ENCODE peak calls at places on chromosomes 13 and 19, in nine cellular contexts. One of them, this sample, is unnamed.

GRCh38 chr13:66657165-66657895 is 572.8 kb downstream of the PCDH9 start:
- DNase-seq in lower leg skin: peak
- DNase-seq in tibial nerve: no peak
- DNase-seq in ascending aorta: no peak
- DNase-seq in nephron progenitor cell: no peak
- DNase-seq in cardiac fibroblast: peak
- DNase-seq in A549: peak
- DNase-seq in PC-3: peak
- DNase-seq in brain microvascular endothelial cell: peak
- DNase-seq in this sample: no peak

GRCh38 chr13:68027311-68027710 is 797.2 kb upstream of the PCDH9 start:
- DNase-seq in lower leg skin: no peak
- DNase-seq in tibial nerve: no peak
- DNase-seq in ascending aorta: no peak
- DNase-seq in nephron progenitor cell: no peak
- DNase-seq in cardiac fibroblast: no peak
- DNase-seq in A549: no peak
- DNase-seq in PC-3: no peak
- DNase-seq in brain microvascular endothelial cell: no peak
- DNase-seq in this sample: no peak

GRCh38 chr19:48186541-48186991 is 16.1 kb downstream of the ZSWIM9 start:
- DNase-seq in lower leg skin: no peak
- DNase-seq in tibial nerve: no peak
- DNase-seq in ascending aorta: peak
- DNase-seq in nephron progenitor cell: no peak
- DNase-seq in cardiac fibroblast: no peak
- DNase-seq in A549: no peak
- DNase-seq in PC-3: no peak
- DNase-seq in brain microvascular endothelial cell: no peak
- DNase-seq in this sample: no peak

GRCh38 chr13:80030491-80030890 is 310.4 kb downstream of the SPRY2 start:
- DNase-seq in lower leg skin: no peak
- DNase-seq in tibial nerve: no peak
- DNase-seq in ascending aorta: no peak
- DNase-seq in nephron progenitor cell: no peak
- DNase-seq in cardiac fibroblast: peak
- DNase-seq in A549: no peak
- DNase-seq in PC-3: peak
- DNase-seq in brain microvascular endothelial cell: no peak
- DNase-seq in this sample: no peak

GRCh38 chr19:807627-808175 is 10.4 kb downstream of the PTBP1 start:
- DNase-seq in lower leg skin: no peak
- DNase-seq in tibial nerve: no peak
- DNase-seq in ascending aorta: no peak
- DNase-seq in nephron progenitor cell: no peak
- DNase-seq in cardiac fibroblast: no peak
- DNase-seq in A549: no peak
- DNase-seq in PC-3: no peak
- DNase-seq in brain microvascular endothelial cell: no peak
- DNase-seq in this sample: no peak

GRCh38 chr13:50257646-50258045 is 242.4 kb downstream of the KCNRG start:
- DNase-seq in lower leg skin: no peak
- DNase-seq in tibial nerve: no peak
- DNase-seq in ascending aorta: no peak
- DNase-seq in nephron progenitor cell: no peak
- DNase-seq in cardiac fibroblast: no peak
- DNase-seq in A549: no peak
- DNase-seq in PC-3: no peak
- DNase-seq in brain microvascular endothelial cell: no peak
- DNase-seq in this sample: no peak

GRCh38 chr13:102128216-102128800 is 273.5 kb downstream of the FGF14 start:
- DNase-seq in lower leg skin: peak
- DNase-seq in tibial nerve: no peak
- DNase-seq in ascending aorta: no peak
- DNase-seq in nephron progenitor cell: no peak
- DNase-seq in cardiac fibroblast: no peak
- DNase-seq in A549: no peak
- DNase-seq in PC-3: no peak
- DNase-seq in brain microvascular endothelial cell: no peak
- DNase-seq in this sample: no peak

GRCh38 chr13:113759525-113760137 is 605 bp downstream of the TMEM255B start:
- DNase-seq in lower leg skin: no peak
- DNase-seq in tibial nerve: no peak
- DNase-seq in ascending aorta: peak
- DNase-seq in nephron progenitor cell: peak
- DNase-seq in cardiac fibroblast: peak
- DNase-seq in A549: peak
- DNase-seq in PC-3: peak
- DNase-seq in brain microvascular endothelial cell: no peak
- DNase-seq in this sample: no peak

GRCh38 chr13:107351305-107351704 is 783.4 kb upstream of the ARGLU1 start:
- DNase-seq in lower leg skin: no peak
- DNase-seq in tibial nerve: no peak
- DNase-seq in ascending aorta: no peak
- DNase-seq in nephron progenitor cell: no peak
- DNase-seq in cardiac fibroblast: peak
- DNase-seq in A549: no peak
- DNase-seq in PC-3: no peak
- DNase-seq in brain microvascular endothelial cell: peak
- DNase-seq in this sample: no peak

GRCh38 chr19:40974633-40975037 is 16.4 kb upstream of the CYP2B6 start:
- DNase-seq in lower leg skin: peak
- DNase-seq in tibial nerve: peak
- DNase-seq in ascending aorta: peak
- DNase-seq in nephron progenitor cell: peak
- DNase-seq in cardiac fibroblast: peak
- DNase-seq in A549: peak
- DNase-seq in PC-3: peak
- DNase-seq in brain microvascular endothelial cell: peak
- DNase-seq in this sample: peak

GRCh38 chr13:48873598-48873997 is 102.1 kb upstream of the FNDC3A start:
- DNase-seq in lower leg skin: no peak
- DNase-seq in tibial nerve: no peak
- DNase-seq in ascending aorta: no peak
- DNase-seq in nephron progenitor cell: no peak
- DNase-seq in cardiac fibroblast: peak
- DNase-seq in A549: no peak
- DNase-seq in PC-3: peak
- DNase-seq in brain microvascular endothelial cell: no peak
- DNase-seq in this sample: no peak

GRCh38 chr19:6232567-6232966 is 47.2 kb downstream of the MLLT1 start:
- DNase-seq in lower leg skin: no peak
- DNase-seq in tibial nerve: no peak
- DNase-seq in ascending aorta: no peak
- DNase-seq in nephron progenitor cell: no peak
- DNase-seq in cardiac fibroblast: peak
- DNase-seq in A549: no peak
- DNase-seq in PC-3: peak
- DNase-seq in brain microvascular endothelial cell: peak
- DNase-seq in this sample: no peak

GRCh38 chr19:39865953-39866352 is 19.8 kb upstream of the FBL start:
- DNase-seq in lower leg skin: no peak
- DNase-seq in tibial nerve: no peak
- DNase-seq in ascending aorta: no peak
- DNase-seq in nephron progenitor cell: no peak
- DNase-seq in cardiac fibroblast: no peak
- DNase-seq in A549: no peak
- DNase-seq in PC-3: no peak
- DNase-seq in brain microvascular endothelial cell: no peak
- DNase-seq in this sample: no peak

GRCh38 chr19:16018801-16019551 is 57.3 kb upstream of the TPM4 start:
- DNase-seq in lower leg skin: no peak
- DNase-seq in tibial nerve: no peak
- DNase-seq in ascending aorta: peak
- DNase-seq in nephron progenitor cell: no peak
- DNase-seq in cardiac fibroblast: no peak
- DNase-seq in A549: no peak
- DNase-seq in PC-3: no peak
- DNase-seq in brain microvascular endothelial cell: no peak
- DNase-seq in this sample: peak

GRCh38 chr13:95527955-95528354 is 24.6 kb upstream of the CLDN10 start:
- DNase-seq in lower leg skin: no peak
- DNase-seq in tibial nerve: no peak
- DNase-seq in ascending aorta: no peak
- DNase-seq in nephron progenitor cell: no peak
- DNase-seq in cardiac fibroblast: no peak
- DNase-seq in A549: no peak
- DNase-seq in PC-3: no peak
- DNase-seq in brain microvascular endothelial cell: no peak
- DNase-seq in this sample: no peak

GRCh38 chr19:11377237-11377636 is 2.8 kb downstream of the SWSAP1 start:
- DNase-seq in lower leg skin: peak
- DNase-seq in tibial nerve: no peak
- DNase-seq in ascending aorta: no peak
- DNase-seq in nephron progenitor cell: no peak
- DNase-seq in cardiac fibroblast: peak
- DNase-seq in A549: peak
- DNase-seq in PC-3: peak
- DNase-seq in brain microvascular endothelial cell: peak
- DNase-seq in this sample: peak

GRCh38 chr13:57624565-57625435 is 6.7 kb upstream of the PCDH17 start:
- DNase-seq in lower leg skin: peak
- DNase-seq in tibial nerve: no peak
- DNase-seq in ascending aorta: peak
- DNase-seq in nephron progenitor cell: peak
- DNase-seq in cardiac fibroblast: peak
- DNase-seq in A549: no peak
- DNase-seq in PC-3: peak
- DNase-seq in brain microvascular endothelial cell: peak
- DNase-seq in this sample: peak

GRCh38 chr13:31964168-31964567 is 67.4 kb upstream of the FRY start:
- DNase-seq in lower leg skin: no peak
- DNase-seq in tibial nerve: no peak
- DNase-seq in ascending aorta: no peak
- DNase-seq in nephron progenitor cell: no peak
- DNase-seq in cardiac fibroblast: no peak
- DNase-seq in A549: no peak
- DNase-seq in PC-3: no peak
- DNase-seq in brain microvascular endothelial cell: no peak
- DNase-seq in this sample: no peak

GRCh38 chr13:31957772-31958171 is 73.8 kb upstream of the FRY start:
- DNase-seq in lower leg skin: no peak
- DNase-seq in tibial nerve: no peak
- DNase-seq in ascending aorta: no peak
- DNase-seq in nephron progenitor cell: no peak
- DNase-seq in cardiac fibroblast: no peak
- DNase-seq in A549: no peak
- DNase-seq in PC-3: no peak
- DNase-seq in brain microvascular endothelial cell: no peak
- DNase-seq in this sample: no peak

GRCh38 chr13:31967155-31967554 is 64.4 kb upstream of the FRY start:
- DNase-seq in lower leg skin: no peak
- DNase-seq in tibial nerve: no peak
- DNase-seq in ascending aorta: no peak
- DNase-seq in nephron progenitor cell: no peak
- DNase-seq in cardiac fibroblast: no peak
- DNase-seq in A549: no peak
- DNase-seq in PC-3: no peak
- DNase-seq in brain microvascular endothelial cell: no peak
- DNase-seq in this sample: no peak

GRCh38 chr13:31965361-31966066 is 66.1 kb upstream of the FRY start:
- DNase-seq in lower leg skin: no peak
- DNase-seq in tibial nerve: no peak
- DNase-seq in ascending aorta: no peak
- DNase-seq in nephron progenitor cell: no peak
- DNase-seq in cardiac fibroblast: peak
- DNase-seq in A549: no peak
- DNase-seq in PC-3: no peak
- DNase-seq in brain microvascular endothelial cell: peak
- DNase-seq in this sample: peak

DNA sequence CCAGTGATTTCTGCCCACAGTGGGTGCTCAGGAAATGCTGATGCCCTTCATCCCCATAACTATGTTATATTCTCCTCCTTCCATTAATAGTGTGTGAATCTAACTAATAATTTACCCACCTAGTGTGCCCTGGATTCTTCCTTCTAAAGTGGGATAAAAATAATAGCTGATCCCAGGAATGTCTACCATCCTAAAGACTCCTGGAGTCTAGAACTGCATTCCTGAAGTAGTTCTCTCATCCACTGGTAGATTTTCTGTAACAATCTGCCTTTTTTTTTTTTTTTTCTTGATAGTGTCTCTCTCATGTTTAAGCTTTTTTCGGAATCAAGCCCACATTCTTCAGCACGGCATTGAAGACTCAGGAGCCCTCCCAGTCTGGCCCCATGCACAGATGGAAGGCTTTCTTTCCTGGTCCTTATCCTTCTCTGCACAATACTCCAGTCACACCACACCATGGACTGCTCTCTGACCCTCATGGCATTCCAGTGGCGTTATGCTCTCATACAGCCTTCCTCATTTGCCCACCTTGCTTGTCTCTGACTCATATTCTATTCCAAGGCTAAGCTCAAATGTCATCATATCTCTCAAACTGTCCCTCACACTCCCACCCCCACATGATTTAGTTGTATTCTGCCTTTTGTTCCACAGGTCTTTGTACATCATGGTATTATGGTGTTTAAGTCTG is 68.8 kb upstream of the FRY start:
- DNase-seq in lower leg skin: no peak
- DNase-seq in tibial nerve: no peak
- DNase-seq in ascending aorta: no peak
- DNase-seq in nephron progenitor cell: no peak
- DNase-seq in cardiac fibroblast: no peak
- DNase-seq in A549: no peak
- DNase-seq in PC-3: no peak
- DNase-seq in brain microvascular endothelial cell: peak
- DNase-seq in this sample: no peak
- TF ChIP-seq CTCF in lower leg skin: no peak
- TF ChIP-seq CTCF in tibial nerve: no peak
- TF ChIP-seq CTCF in ascending aorta: no peak
- TF ChIP-seq CTCF in nephron progenitor cell: no peak
- TF ChIP-seq CTCF in cardiac fibroblast: no peak
- TF ChIP-seq CTCF in A549: no peak
- TF ChIP-seq CTCF in PC-3: no peak
- TF ChIP-seq CTCF in brain microvascular endothelial cell: no peak
- TF ChIP-seq CTCF in this sample: no peak

GRCh38 chr19:7979011-7979410 is 26.4 kb downstream of the ELAVL1 start:
- DNase-seq in lower leg skin: no peak
- DNase-seq in tibial nerve: no peak
- DNase-seq in ascending aorta: no peak
- DNase-seq in nephron progenitor cell: no peak
- DNase-seq in cardiac fibroblast: no peak
- DNase-seq in A549: no peak
- DNase-seq in PC-3: no peak
- DNase-seq in brain microvascular endothelial cell: no peak
- DNase-seq in this sample: no peak
- TF ChIP-seq CTCF in lower leg skin: no peak
- TF ChIP-seq CTCF in tibial nerve: no peak
- TF ChIP-seq CTCF in ascending aorta: no peak
- TF ChIP-seq CTCF in nephron progenitor cell: no peak
- TF ChIP-seq CTCF in cardiac fibroblast: no peak
- TF ChIP-seq CTCF in A549: no peak
- TF ChIP-seq CTCF in PC-3: no peak
- TF ChIP-seq CTCF in brain microvascular endothelial cell: no peak
- TF ChIP-seq CTCF in this sample: no peak

GRCh38 chr19:54882758-54883157 is 8.7 kb downstream of the FCAR start:
- DNase-seq in lower leg skin: no peak
- DNase-seq in tibial nerve: no peak
- DNase-seq in ascending aorta: no peak
- DNase-seq in nephron progenitor cell: no peak
- DNase-seq in cardiac fibroblast: no peak
- DNase-seq in A549: no peak
- DNase-seq in PC-3: peak
- DNase-seq in brain microvascular endothelial cell: no peak
- DNase-seq in this sample: peak
- TF ChIP-seq CTCF in lower leg skin: no peak
- TF ChIP-seq CTCF in tibial nerve: no peak
- TF ChIP-seq CTCF in ascending aorta: no peak
- TF ChIP-seq CTCF in nephron progenitor cell: no peak
- TF ChIP-seq CTCF in cardiac fibroblast: no peak
- TF ChIP-seq CTCF in A549: no peak
- TF ChIP-seq CTCF in PC-3: peak
- TF ChIP-seq CTCF in brain microvascular endothelial cell: no peak
- TF ChIP-seq CTCF in this sample: peak

GRCh38 chr19:8988204-8988603 is 22.0 kb downstream of the MUC16 start:
- DNase-seq in lower leg skin: no peak
- DNase-seq in tibial nerve: no peak
- DNase-seq in ascending aorta: no peak
- DNase-seq in nephron progenitor cell: no peak
- DNase-seq in cardiac fibroblast: no peak
- DNase-seq in A549: peak
- DNase-seq in PC-3: peak
- DNase-seq in brain microvascular endothelial cell: no peak
- DNase-seq in this sample: no peak
- TF ChIP-seq CTCF in lower leg skin: no peak
- TF ChIP-seq CTCF in tibial nerve: no peak
- TF ChIP-seq CTCF in ascending aorta: no peak
- TF ChIP-seq CTCF in nephron progenitor cell: no peak
- TF ChIP-seq CTCF in cardiac fibroblast: no peak
- TF ChIP-seq CTCF in A549: no peak
- TF ChIP-seq CTCF in PC-3: peak
- TF ChIP-seq CTCF in brain microvascular endothelial cell: no peak
- TF ChIP-seq CTCF in this sample: no peak